ENCODE peak calls at places on chromosomes 16 and 17, in five cellular contexts. I, J, P, G and Y are unnamed samples.

GRCh38 chr17:62725791-62726249 is 82.3 kb downstream of the MARCHF10 start:
- DNase-seq in I (no peak), J (peak; percentile 90), P (peak; percentile 69), G (no peak), Y (no peak)

GRCh38 chr16:69936252-69936651 is 14.9 kb upstream of the CLEC18A start:
- DNase-seq in I (no peak), J (no peak), P (no peak), G (no peak), Y (no peak)

GRCh38 chr17:42072323-42073187 is 22.2 kb upstream of the C17orf113 start:
- DNase-seq in I (no peak), J (no peak), P (no peak), G (no peak), Y (no peak)

GRCh38 chr17:2171725-2172446 is 117.0 kb downstream of the HIC1 start:
- DNase-seq in I (peak; percentile 60), J (peak; percentile 94), P (peak; percentile 61), G (no peak), Y (peak; percentile 97)

GRCh38 chr17:12438813-12439586 is 226.7 kb upstream of the MYOCD start:
- DNase-seq in I (no peak), J (no peak), P (no peak), G (no peak), Y (no peak)

GRCh38 chr16:11372073-11372923 is 27.0 kb downstream of the RMI2 start:
- DNase-seq in I (no peak), J (no peak), P (no peak), G (no peak), Y (no peak)

GRCh38 chr17:40063915-40064531 is 1.3 kb downstream of the THRA start:
- DNase-seq in I (no peak), J (no peak), P (no peak), G (no peak), Y (no peak)

GRCh38 chr17:64097196-64097936 is 32.6 kb downstream of the ERN1 start:
- DNase-seq in I (no peak), J (peak; percentile 50), P (peak; percentile 33), G (no peak), Y (peak; percentile 64)

GRCh38 chr16:74279266-74279665 is 17.3 kb upstream of the PSMD7 start:
- DNase-seq in I (no peak), J (no peak), P (no peak), G (no peak), Y (no peak)

GRCh38 chr17:69954241-69954933 is 120.6 kb upstream of the KCNJ16 start:
- DNase-seq in I (no peak), J (peak; percentile 22), P (no peak), G (no peak), Y (peak; percentile 22)

GRCh38 chr16:1993731-1994131 is 4.0 kb downstream of the SYNGR3 start:
- DNase-seq in I (peak; percentile 67), J (no peak), P (no peak), G (no peak), Y (no peak)

GRCh38 chr17:28975031-28975430 is 23.7 kb upstream of the PHF12 start:
- DNase-seq in I (no peak), J (no peak), P (no peak), G (no peak), Y (no peak)

GRCh38 chr17:73647331-73647730 is 3.1 kb upstream of the SDK2 start:
- DNase-seq in I (no peak), J (no peak), P (no peak), G (no peak), Y (no peak)

GRCh38 chr16:55040366-55041086 is 109.9 kb downstream of the IRX5 start:
- DNase-seq in I (no peak), J (no peak), P (no peak), G (no peak), Y (no peak)

GRCh38 chr17:44444735-44445105 is 55.3 kb upstream of the ITGA2B start:
- DNase-seq in I (peak; percentile 52), J (peak; percentile 54), P (no peak), G (no peak), Y (peak; percentile 49)

GRCh38 chr16:9338068-9338467 is 246.6 kb downstream of the HAPSTR1 start:
- DNase-seq in I (no peak), J (no peak), P (no peak), G (no peak), Y (no peak)

GRCh38 chr17:17841620-17842025 is 4.8 kb upstream of the SREBF1 start:
- DNase-seq in I (no peak), J (no peak), P (no peak), G (no peak), Y (no peak)

GRCh38 chr17:76714822-76715461 is 4.2 kb upstream of the MXRA7 start:
- DNase-seq in I (no peak), J (peak; percentile 61), P (no peak), G (peak; percentile 87), Y (no peak)

GRCh38 chr17:21089933-21090888 is 36.6 kb upstream of the DHRS7B start:
- DNase-seq in I (no peak), J (no peak), P (no peak), G (no peak), Y (no peak)

GRCh38 chr16:11535494-11535893 is 51.2 kb downstream of the LITAF start:
- DNase-seq in I (no peak), J (no peak), P (no peak), G (no peak), Y (no peak)

GRCh38 chr16:86222541-86222940 is 287.8 kb upstream of the FOXF1 start:
- DNase-seq in I (no peak), J (peak; percentile 60), P (no peak), G (no peak), Y (peak; percentile 37)

GRCh38 chr17:80861360-80861861 is 130.2 kb upstream of the CHMP6 start:
- DNase-seq in I (no peak), J (no peak), P (no peak), G (no peak), Y (no peak)

GRCh38 chr17:76538941-76539340 is 903 bp upstream of the PRCD start:
- DNase-seq in I (no peak), J (no peak), P (no peak), G (no peak), Y (no peak)

GRCh38 chr17:17567114-17567513 is 24.4 kb downstream of the PEMT start:
- DNase-seq in I (no peak), J (no peak), P (no peak), G (no peak), Y (no peak)

GRCh38 chr16:84726079-84726669 is 26.4 kb downstream of the USP10 start:
- DNase-seq in I (peak; percentile 54), J (peak; percentile 83), P (peak; percentile 75), G (peak; percentile 90), Y (peak; percentile 81)

GRCh38 chr16:56226840-56227525 is 35.7 kb downstream of the GNAO1 start:
- DNase-seq in I (no peak), J (no peak), P (no peak), G (peak; percentile 46), Y (no peak)

GRCh38 chr17:48749621-48750553 is 21.3 kb upstream of the HOXB13 start:
- DNase-seq in I (no peak), J (no peak), P (no peak), G (no peak), Y (no peak)

GRCh38 chr16:72311426-72311825 is 139.5 kb upstream of the PMFBP1 start:
- DNase-seq in I (no peak), J (peak; percentile 14), P (no peak), G (no peak), Y (no peak)

GRCh38 chr17:32815460-32815859 is 61.5 kb downstream of the MYO1D start:
- DNase-seq in I (no peak), J (no peak), P (no peak), G (no peak), Y (no peak)

GRCh38 chr16:72203401-72203800 is 31.4 kb upstream of the PMFBP1 start:
- DNase-seq in I (peak; percentile 57), J (peak; percentile 54), P (peak; percentile 65), G (peak; percentile 46), Y (peak; percentile 22)

GRCh38 chr16:9484436-9484835 is 393.0 kb downstream of the HAPSTR1 start:
- DNase-seq in I (no peak), J (no peak), P (no peak), G (no peak), Y (no peak)